ENCODE peak calls at places on chromosomes 13 and 19, in nine cellular contexts. C, Q, H, W, D, B, E, N and V are unnamed samples.

GRCh38 chr19:35154535-35155406 is at the start of gene FXYD5:
- DNase-seq in C (peak; percentile 85), Q (peak; percentile 59), H (peak; percentile 86), W (no peak), D (peak; percentile 63), B (peak; percentile 84), E (peak; percentile 60), N (no peak), V (no peak)

GRCh38 chr19:14686411-14686810 is 3.4 kb upstream of the ZNF333 start:
- DNase-seq in C (peak; percentile 37), Q (no peak), H (peak; percentile 61), W (no peak), D (no peak), B (peak; percentile 24), E (no peak), N (no peak), V (no peak)

GRCh38 chr19:43329989-43330388 is 23.5 kb upstream of the CD177 start:
- DNase-seq in C (no peak), Q (no peak), H (no peak), W (no peak), D (no peak), B (no peak), E (no peak), N (no peak), V (no peak)

GRCh38 chr19:48249502-48250014 is 6.2 kb downstream of the CARD8 start:
- DNase-seq in C (peak; percentile 88), Q (peak; percentile 39), H (no peak), W (no peak), D (no peak), B (peak; percentile 28), E (peak; percentile 57), N (no peak), V (no peak)

GRCh38 chr13:94254737-94255136 is 224.7 kb downstream of the DCT start:
- DNase-seq in C (no peak), Q (no peak), H (no peak), W (no peak), D (no peak), B (no peak), E (no peak), N (no peak), V (no peak)

GRCh38 chr19:58569943-58570670 is 3.0 kb downstream of the MZF1 start:
- DNase-seq in C (peak; percentile 12), Q (no peak), H (no peak), W (no peak), D (peak; percentile 14), B (no peak), E (no peak), N (no peak), V (no peak)

GRCh38 chr19:42132851-42133528 is 744 bp upstream of the POU2F2 start:
- DNase-seq in C (peak; percentile 84), Q (peak; percentile 73), H (peak; percentile 94), W (peak; percentile 41), D (peak; percentile 68), B (no peak), E (peak; percentile 78), N (no peak), V (no peak)

GRCh38 chr13:47976325-47976724 is 24.7 kb downstream of the SUCLA2 start:
- DNase-seq in C (no peak), Q (no peak), H (no peak), W (no peak), D (no peak), B (peak; percentile 3), E (no peak), N (no peak), V (no peak)

GRCh38 chr19:40805258-40805868 is 6.4 kb downstream of the EGLN2 start:
- DNase-seq in C (peak; percentile 70), Q (no peak), H (no peak), W (no peak), D (no peak), B (no peak), E (peak; percentile 24), N (no peak), V (no peak)

GRCh38 chr13:113951246-113951999 is 22.5 kb downstream of the C13orf46 start:
- DNase-seq in C (peak; percentile 66), Q (no peak), H (peak; percentile 79), W (peak; percentile 66), D (peak; percentile 88), B (peak; percentile 73), E (no peak), N (peak; percentile 20), V (no peak)

GRCh38 chr13:71702253-71702652 is 164.8 kb downstream of the DACH1 start:
- DNase-seq in C (no peak), Q (no peak), H (no peak), W (no peak), D (no peak), B (no peak), E (no peak), N (no peak), V (no peak)

GRCh38 chr19:34317311-34317927 is 47.6 kb upstream of the GPI start:
- DNase-seq in C (peak; percentile 31), Q (no peak), H (no peak), W (no peak), D (no peak), B (peak; percentile 32), E (peak; percentile 17), N (no peak), V (no peak)

GRCh38 chr13:66312312-66313087 is 917.6 kb downstream of the PCDH9 start:
- DNase-seq in C (no peak), Q (no peak), H (no peak), W (no peak), D (no peak), B (peak; percentile 92), E (no peak), N (no peak), V (no peak)

GRCh38 chr13:100173203-100173602 is 84.3 kb downstream of the PCCA start:
- DNase-seq in C (no peak), Q (no peak), H (no peak), W (no peak), D (no peak), B (no peak), E (no peak), N (no peak), V (no peak)

GRCh38 chr13:36753176-36753575 is 65.8 kb upstream of the RFXAP start:
- DNase-seq in C (no peak), Q (no peak), H (no peak), W (no peak), D (no peak), B (no peak), E (no peak), N (no peak), V (no peak)

GRCh38 chr13:22836475-22836874 is 344.3 kb upstream of the SGCG start:
- DNase-seq in C (no peak), Q (no peak), H (no peak), W (no peak), D (no peak), B (no peak), E (no peak), N (no peak), V (no peak)

GRCh38 chr19:1156830-1157615 is 17.0 kb downstream of the SBNO2 start:
- DNase-seq in C (no peak), Q (no peak), H (no peak), W (no peak), D (no peak), B (no peak), E (no peak), N (no peak), V (no peak)

GRCh38 chr19:33333615-33334014 is 31.3 kb upstream of the CEBPA start:
- DNase-seq in C (no peak), Q (no peak), H (no peak), W (no peak), D (no peak), B (no peak), E (no peak), N (no peak), V (no peak)

GRCh38 chr19:11324079-11324661 is 15.3 kb downstream of the RAB3D start:
- DNase-seq in C (peak; percentile 66), Q (no peak), H (no peak), W (peak; percentile 27), D (peak; percentile 81), B (peak; percentile 98), E (no peak), N (peak; percentile 25), V (peak; percentile 83)